ENCODE peak calls at places on chromosome 19, in seven cellular contexts. B is neural progenitor cell, T is left lung, G is AG04450, V is fibroblast of lung, O is breast epithelium, F is cardiac fibroblast. S is an unnamed sample.

GRCh38 chr19:17103177-17103576 is 27.6 kb downstream of the MYO9B start:
- DNase-seq in B (peak), T (no peak), G (no peak), V (peak), O (no peak), F (peak), S (no peak)

GRCh38 chr19:11685676-11686650 is 52.8 kb downstream of the ZNF823 start:
- DNase-seq in B (no peak), T (no peak), G (no peak), V (no peak), O (no peak), F (no peak), S (no peak)

GRCh38 chr19:57887195-57887941 is 1.5 kb downstream of the ZNF814 start:
- DNase-seq in B (peak), T (no peak), G (no peak), V (no peak), O (no peak), F (peak), S (no peak)

GRCh38 chr19:16860996-16861395 is 27.8 kb upstream of the F2RL3 start:
- DNase-seq in B (no peak), T (peak), G (no peak), V (no peak), O (no peak), F (no peak), S (no peak)

GRCh38 chr19:54460230-54461005 is 3.2 kb downstream of the LENG9 start:
- DNase-seq in B (no peak), T (peak), G (no peak), V (no peak), O (no peak), F (no peak), S (no peak)

GRCh38 chr19:58450836-58451357 is 525 bp upstream of the ZNF324B start:
- DNase-seq in B (no peak), T (no peak), G (no peak), V (no peak), O (no peak), F (no peak), S (no peak)

GRCh38 chr19:14118165-14119051 is 846 bp upstream of the PRKACA start:
- DNase-seq in B (peak), T (peak), G (no peak), V (peak), O (peak), F (peak), S (no peak)

GRCh38 chr19:42150353-42150752 is 18.1 kb upstream of the POU2F2 start:
- DNase-seq in B (no peak), T (no peak), G (no peak), V (no peak), O (no peak), F (no peak), S (no peak)

GRCh38 chr19:41288898-41289505 is 21.0 kb upstream of the CCDC97 start:
- DNase-seq in B (no peak), T (no peak), G (no peak), V (no peak), O (no peak), F (no peak), S (no peak)

GRCh38 chr19:47623151-47623920 is 14.4 kb downstream of the BICRA start:
- DNase-seq in B (no peak), T (no peak), G (no peak), V (no peak), O (no peak), F (no peak), S (no peak)

GRCh38 chr19:18948976-18949356 is 7.9 kb upstream of the HOMER3 start:
- DNase-seq in B (no peak), T (no peak), G (no peak), V (no peak), O (no peak), F (no peak), S (no peak)

GRCh38 chr19:6218497-6219146 is 61.2 kb downstream of the MLLT1 start:
- DNase-seq in B (peak), T (peak), G (no peak), V (peak), O (peak), F (peak), S (peak)

GRCh38 chr19:11375143-11375948 is 880 bp downstream of the SWSAP1 start:
- DNase-seq in B (peak), T (peak), G (no peak), V (no peak), O (no peak), F (no peak), S (no peak)

GRCh38 chr19:51460164-51460992 is 2.1 kb upstream of the SIGLEC8 start:
- DNase-seq in B (peak), T (no peak), G (no peak), V (no peak), O (no peak), F (no peak), S (no peak)

GRCh38 chr19:32702010-32702409 is 10.4 kb downstream of the NUDT19 start:
- DNase-seq in B (no peak), T (no peak), G (no peak), V (no peak), O (no peak), F (no peak), S (no peak)

GRCh38 chr19:30864460-30865215 is 484.6 kb downstream of the TSHZ3 start:
- DNase-seq in B (no peak), T (no peak), G (no peak), V (no peak), O (no peak), F (no peak), S (no peak)

GRCh38 chr19:22517496-22518411 is 95.6 kb upstream of the ZNF98 start:
- DNase-seq in B (no peak), T (peak), G (no peak), V (no peak), O (no peak), F (no peak), S (no peak)

GRCh38 chr19:5992756-5993155 is 14.8 kb upstream of the RANBP3 start:
- DNase-seq in B (no peak), T (no peak), G (no peak), V (no peak), O (no peak), F (no peak), S (no peak)

GRCh38 chr19:47691090-47691489 is 22.1 kb upstream of the EHD2 start:
- DNase-seq in B (no peak), T (no peak), G (no peak), V (no peak), O (no peak), F (no peak), S (no peak)

GRCh38 chr19:38304866-38305429 is 897 bp downstream of the C19orf33 start:
- DNase-seq in B (peak), T (peak), G (no peak), V (no peak), O (peak), F (no peak), S (no peak)

GRCh38 chr19:3034845-3035541 is 5.9 kb upstream of the TLE2 start:
- DNase-seq in B (peak), T (no peak), G (no peak), V (peak), O (no peak), F (peak), S (peak)

GRCh38 chr19:4057913-4058695 is 8.6 kb downstream of the ZBTB7A start:
- DNase-seq in B (no peak), T (peak), G (peak), V (peak), O (peak), F (peak), S (no peak)

GRCh38 chr19:8512991-8513686 is 828 bp downstream of the ZNF414 start:
- DNase-seq in B (no peak), T (no peak), G (no peak), V (no peak), O (no peak), F (no peak), S (no peak)

GRCh38 chr19:57028804-57029525 is 90.8 kb upstream of the USP29 start:
- DNase-seq in B (no peak), T (no peak), G (no peak), V (no peak), O (no peak), F (no peak), S (no peak)

GRCh38 chr19:21574607-21575006 is 69.2 kb downstream of the ZNF429 start:
- DNase-seq in B (no peak), T (no peak), G (no peak), V (no peak), O (no peak), F (no peak), S (no peak)

GRCh38 chr19:5001547-5002131 is 32.7 kb downstream of the KDM4B start:
- DNase-seq in B (peak), T (no peak), G (no peak), V (peak), O (no peak), F (peak), S (peak)

GRCh38 chr19:40223135-40223822 is 3.2 kb downstream of the CCNP start:
- DNase-seq in B (peak), T (peak), G (no peak), V (no peak), O (no peak), F (no peak), S (no peak)

GRCh38 chr19:55580628-55581144 is at the start of gene ZNF579:
- DNase-seq in B (peak), T (peak), G (peak), V (peak), O (peak), F (peak), S (peak)

GRCh38 chr19:11887618-11888531 is at the start of gene ZNF69:
- DNase-seq in B (peak), T (peak), G (no peak), V (peak), O (peak), F (peak), S (peak)

GRCh38 chr19:14135985-14136508 is 342 bp downstream of the ASF1B start:
- DNase-seq in B (no peak), T (no peak), G (no peak), V (no peak), O (no peak), F (no peak), S (no peak)

GRCh38 chr19:6663236-6664187 is 6.4 kb downstream of the TNFSF14 start:
- DNase-seq in B (no peak), T (no peak), G (no peak), V (no peak), O (no peak), F (peak), S (no peak)

GRCh38 chr19:56705939-56706338 is 34.4 kb upstream of the ZNF835 start:
- DNase-seq in B (no peak), T (no peak), G (no peak), V (no peak), O (no peak), F (no peak), S (no peak)

GRCh38 chr19:3328743-3329142 is 37.6 kb upstream of the NFIC start:
- DNase-seq in B (no peak), T (no peak), G (no peak), V (no peak), O (no peak), F (no peak), S (no peak)

GRCh38 chr19:53037101-53038097 is 7.1 kb upstream of the ERVV-2 start:
- DNase-seq in B (peak), T (peak), G (no peak), V (peak), O (no peak), F (peak), S (no peak)

GRCh38 chr19:42480335-42481095 is 37.8 kb upstream of the CXCL17 start:
- DNase-seq in B (no peak), T (no peak), G (no peak), V (peak), O (no peak), F (peak), S (no peak)

GRCh38 chr19:23804676-23805075 is 46.0 kb upstream of the ZNF681 start:
- DNase-seq in B (no peak), T (no peak), G (no peak), V (no peak), O (no peak), F (no peak), S (no peak)

GRCh38 chr19:8926341-8926740 is 83.9 kb downstream of the MUC16 start:
- DNase-seq in B (no peak), T (no peak), G (no peak), V (no peak), O (no peak), F (no peak), S (no peak)

GRCh38 chr19:2977686-2978466 is 512 bp downstream of the TLE6 start:
- DNase-seq in B (peak), T (no peak), G (no peak), V (no peak), O (no peak), F (no peak), S (no peak)

GRCh38 chr19:15424692-15425272 is 6.0 kb upstream of the AKAP8L start:
- DNase-seq in B (no peak), T (no peak), G (no peak), V (no peak), O (no peak), F (no peak), S (no peak)

GRCh38 chr19:15426485-15427349 is 7.9 kb upstream of the AKAP8L start:
- DNase-seq in B (no peak), T (no peak), G (no peak), V (no peak), O (no peak), F (no peak), S (no peak)

GRCh38 chr19:15424121-15424520 is 5.3 kb upstream of the AKAP8L start:
- DNase-seq in B (no peak), T (no peak), G (no peak), V (no peak), O (no peak), F (no peak), S (no peak)

GRCh38 chr19:15427350-15427700 is 8.5 kb upstream of the AKAP8L start:
- DNase-seq in B (no peak), T (no peak), G (no peak), V (no peak), O (no peak), F (no peak), S (no peak)

DNA sequence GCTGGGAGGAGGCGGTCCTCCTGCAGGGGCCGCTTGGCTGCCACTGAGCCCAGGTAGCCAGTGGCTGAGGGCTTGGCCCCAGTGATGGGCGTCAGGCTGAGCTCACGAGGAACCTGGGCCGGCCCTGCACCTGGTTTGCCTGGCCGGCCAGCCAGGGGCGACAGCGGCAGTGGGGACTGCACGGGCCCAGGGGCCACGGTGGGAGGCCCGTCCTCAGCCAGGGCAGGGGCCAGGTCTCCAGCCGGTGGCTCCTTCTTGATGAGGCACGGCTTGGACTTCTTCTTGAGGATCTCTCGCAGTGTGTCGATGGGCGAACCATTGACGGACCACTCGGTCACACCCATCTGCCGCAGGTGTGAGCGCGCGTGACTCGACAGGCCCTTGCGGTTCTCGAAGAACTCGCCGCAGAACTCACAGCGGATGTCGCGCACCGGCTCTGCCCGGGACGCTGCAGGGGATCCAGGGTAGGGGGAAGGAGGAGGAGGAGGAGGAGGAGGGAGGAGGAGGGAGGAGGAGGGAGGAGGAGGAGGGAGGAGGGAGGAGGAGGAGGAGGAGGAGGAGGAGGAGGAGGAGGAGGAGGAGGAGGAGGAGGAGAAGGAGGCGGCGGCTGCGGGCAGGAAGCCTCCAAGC is 6.6 kb upstream of the AKAP8L start:
- DNase-seq in B (no peak), T (no peak), G (no peak), V (no peak), O (no peak), F (no peak), S (no peak)
- TF ChIP-seq CTCF in B (no peak), T (no peak), G (no peak), V (no peak), O (no peak), F (no peak), S (no peak)

DNA sequence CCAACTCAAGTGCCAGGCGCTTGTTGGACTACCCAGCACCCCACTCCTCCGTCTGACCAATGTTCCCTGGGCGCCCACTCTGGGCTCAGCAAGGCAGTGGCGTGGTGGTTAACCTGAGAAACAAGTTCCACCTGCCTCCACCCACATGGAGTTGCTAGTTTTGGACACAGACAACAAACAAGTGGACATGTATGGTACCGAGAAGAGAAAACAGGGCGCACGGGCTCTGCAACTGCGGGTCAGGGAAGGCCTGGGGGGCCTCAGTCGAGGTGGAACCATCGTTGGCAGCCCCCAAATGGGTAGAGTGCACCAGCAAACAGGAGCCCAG is 2.5 kb downstream of the MIER2 start:
- DNase-seq in B (no peak), T (peak), G (no peak), V (no peak), O (no peak), F (no peak), S (no peak)
- H3K4me3 ChIP-seq in B (no peak), T (peak), G (peak), V (peak), O (peak), F (peak), S (no peak)

DNA sequence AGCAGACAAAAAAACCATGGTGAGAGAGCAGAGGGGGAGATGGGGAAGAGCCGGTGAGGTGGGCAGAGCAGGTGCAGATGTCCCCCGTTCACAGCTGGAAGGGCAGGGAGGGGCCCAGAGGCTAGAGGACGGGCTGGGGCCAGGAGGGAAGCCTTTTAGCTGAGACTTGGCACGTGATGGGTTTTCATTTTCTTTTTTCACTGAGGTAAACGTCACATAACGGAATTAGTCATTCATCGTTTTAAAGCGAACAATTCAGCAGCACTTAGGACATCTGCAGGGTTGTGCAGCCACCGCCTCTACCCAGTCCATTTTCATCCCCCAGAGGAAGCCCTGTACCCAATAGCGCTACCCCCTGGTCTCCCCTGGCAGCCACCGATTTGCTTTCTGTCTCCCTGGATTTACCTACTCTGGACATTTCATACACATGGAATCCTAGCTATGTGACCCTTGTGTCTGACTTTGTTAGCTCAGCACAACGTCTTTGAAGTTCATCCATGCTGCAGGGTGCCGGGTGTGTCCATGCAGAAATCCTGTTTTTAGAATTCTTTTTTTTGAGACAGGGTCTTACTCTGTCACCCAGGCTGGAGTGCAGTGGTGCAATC is 16.0 kb upstream of the EMC10 start:
- DNase-seq in B (no peak), T (peak), G (no peak), V (peak), O (no peak), F (peak), S (no peak)
- TF ChIP-seq CTCF in B (no peak), T (no peak), G (no peak), V (no peak), O (no peak), F (no peak), S (peak)

GRCh38 chr19:12982648-12983047 is 12.6 kb upstream of the NFIX start:
- DNase-seq in B (no peak), T (no peak), G (no peak), V (no peak), O (no peak), F (no peak), S (no peak)
- H3K4me3 ChIP-seq in B (no peak), T (no peak), G (no peak), V (no peak), O (no peak), F (no peak), S (no peak)

GRCh38 chr19:45402469-45403070 is 2.3 kb downstream of the PPP1R13L start:
- DNase-seq in B (peak), T (peak), G (no peak), V (no peak), O (peak), F (peak), S (no peak)

GRCh38 chr19:45403781-45404556 is 900 bp downstream of the PPP1R13L start:
- DNase-seq in B (peak), T (peak), G (no peak), V (no peak), O (peak), F (peak), S (no peak)

GRCh38 chr19:45404557-45405434 is at the start of gene PPP1R13L:
- DNase-seq in B (peak), T (peak), G (no peak), V (peak), O (peak), F (peak), S (peak)

GRCh38 chr19:45401815-45402468 is 2.9 kb downstream of the PPP1R13L start:
- DNase-seq in B (no peak), T (no peak), G (no peak), V (no peak), O (no peak), F (no peak), S (no peak)

GRCh38 chr19:45403272-45403671 is 1.6 kb downstream of the PPP1R13L start:
- DNase-seq in B (no peak), T (no peak), G (no peak), V (no peak), O (no peak), F (no peak), S (no peak)
- TF ChIP-seq CTCF in B (no peak), T (no peak), G (no peak), V (no peak), O (no peak), F (no peak), S (no peak)

DNA sequence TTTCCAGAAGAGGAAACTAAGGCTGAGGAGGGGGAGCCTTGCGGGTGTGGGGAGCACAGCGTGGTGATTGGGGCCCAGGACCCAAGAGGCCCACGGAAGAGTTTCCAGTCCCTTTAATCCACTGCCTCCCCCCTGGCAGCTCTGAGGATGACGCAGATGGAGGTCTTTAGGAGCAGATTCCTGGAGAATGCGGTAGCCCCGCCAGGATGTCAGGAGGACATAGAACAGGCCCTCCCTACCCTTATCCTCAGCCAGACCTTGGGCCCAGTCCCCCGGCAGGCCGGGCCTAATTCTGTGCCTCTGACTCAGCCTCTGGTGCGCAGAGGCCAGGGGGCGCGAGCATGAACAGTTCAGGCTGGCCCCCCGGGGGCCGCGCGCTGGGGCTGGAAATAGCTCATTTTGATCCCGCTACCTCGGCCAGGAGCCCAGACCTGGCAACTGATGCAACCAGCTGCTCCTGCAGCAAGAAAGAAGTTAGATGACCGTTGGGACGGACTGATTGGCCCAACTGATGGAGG is 461 bp upstream of the HSPB6 start:
- DNase-seq in B (peak), T (peak), G (peak), V (peak), O (no peak), F (peak), S (peak)
- H3K4me3 ChIP-seq in B (peak), T (peak), G (peak), V (no peak), O (peak), F (peak), S (peak)

S was measured in astrocyte of the cerebellum.